ENCODE peak calls at places on chromosome 21, in four cellular contexts. W is A549, S is HCT116, Z is H9. G is an unnamed sample.
A peak's percentile ranks its signal among the peaks of the same experiment; 100 is the strongest.

GRCh38 chr21:30448514-30448913 is 8.4 kb downstream of the KRTAP15-1 start:
- DNase-seq in S (no peak), W (no peak), Z (no peak), G (no peak)

GRCh38 chr21:28150778-28151177 is 841.9 kb downstream of the LTN1 start:
- DNase-seq in S (no peak), Z (no peak), W (no peak), G (no peak)

GRCh38 chr21:39014751-39015150 is 168.5 kb downstream of the PSMG1 start:
- DNase-seq in Z (no peak), W (no peak), S (no peak), G (no peak)

GRCh38 chr21:31634993-31635392 is 24.5 kb upstream of the SOD1 start:
- DNase-seq in W (no peak), Z (no peak), S (no peak), G (no peak)

GRCh38 chr21:29121759-29122158 is 8.7 kb upstream of the MAP3K7CL start:
- DNase-seq in Z (no peak), W (no peak), S (no peak), G (no peak)

GRCh38 chr21:29436143-29436542 is 137.4 kb downstream of the BACH1 start:
- DNase-seq in W (no peak), Z (no peak), S (no peak), G (peak; percentile 20)

GRCh38 chr21:40143822-40144525 is 276.7 kb downstream of the PCP4 start:
- DNase-seq in Z (peak; percentile 49), W (no peak), S (peak; percentile 6), G (peak; percentile 50)

GRCh38 chr21:29145354-29145782 is 14.9 kb downstream of the MAP3K7CL start:
- DNase-seq in S (no peak), Z (no peak), W (peak; percentile 3), G (peak; percentile 69)

GRCh38 chr21:39630191-39630591 is 17.5 kb downstream of the B3GALT5 start:
- DNase-seq in W (peak; percentile 25), S (peak; percentile 68), Z (no peak), G (no peak)

GRCh38 chr21:17371470-17371869 is 141.4 kb upstream of the CXADR start:
- DNase-seq in W (no peak), Z (no peak), S (no peak), G (no peak)

GRCh38 chr21:29105218-29105617 is 25.2 kb upstream of the MAP3K7CL start:
- DNase-seq in W (no peak), Z (no peak), S (no peak), G (no peak)

GRCh38 chr21:25967566-25968438 is 202.8 kb downstream of the APP start:
- DNase-seq in W (no peak), S (no peak), Z (no peak), G (no peak)

GRCh38 chr21:26843912-26844257 is 1.3 kb downstream of the ADAMTS1 start:
- DNase-seq in S (no peak), W (no peak), Z (no peak), G (no peak)

GRCh38 chr21:36424592-36424991 is 39.4 kb downstream of the CHAF1B start:
- DNase-seq in Z (no peak), S (no peak), W (no peak), G (no peak)

GRCh38 chr21:24693779-24694178 is 913.5 kb downstream of the MRPL39 start:
- DNase-seq in S (no peak), W (no peak), Z (no peak), G (no peak)

GRCh38 chr21:15415541-15416261 is 314.1 kb upstream of the USP25 start:
- DNase-seq in S (no peak), Z (no peak), W (no peak), G (peak; percentile 49)

GRCh38 chr21:27225142-27225541 is 258.3 kb upstream of the ADAMTS5 start:
- DNase-seq in S (no peak), Z (no peak), W (no peak), G (no peak)

GRCh38 chr21:37849703-37850102 is 66.6 kb downstream of the KCNJ6 start:
- DNase-seq in W (no peak), S (no peak), Z (no peak), G (no peak)
- H3K27ac ChIP-seq in W (no peak overlapping the region), S (no peak overlapping the region), Z (no peak overlapping the region), G (no peak overlapping the region)

GRCh38 chr21:45418301-45419071 is 13.5 kb downstream of the COL18A1 start:
- DNase-seq in Z (no peak), S (no peak), W (no peak), G (no peak)
- H3K4me1 ChIP-seq in Z (peaks cover 6% of the 10 kb centered on the region), S (peaks cover 9% of the 10 kb centered on the region), W (peaks cover 32% of the 10 kb centered on the region), G (no peaks in the 10 kb centered on the region)

DNA sequence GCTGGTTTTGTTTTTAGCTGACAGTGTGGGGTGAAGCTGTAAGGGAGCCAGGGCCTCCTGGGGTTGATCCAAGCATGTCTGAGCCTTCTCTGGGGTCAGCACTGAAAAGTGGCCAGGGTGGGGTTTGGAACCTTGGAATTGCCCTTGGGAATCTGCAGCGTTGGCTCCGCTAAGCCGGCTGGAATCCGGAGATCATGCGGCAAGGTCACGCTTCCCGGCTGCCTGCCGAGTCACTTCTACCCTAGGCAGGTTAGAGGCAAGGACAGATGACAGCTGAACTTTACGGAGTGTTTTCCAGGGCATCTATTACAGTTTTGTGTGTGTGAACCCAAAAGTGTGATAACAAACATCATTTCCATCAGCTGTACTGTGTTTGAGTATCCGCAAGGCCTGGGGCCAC is 17.1 kb downstream of the ABCG1 start:
- DNase-seq in Z (no peak), S (no peak), W (no peak), G (no peak)
- H3K4me2 ChIP-seq in Z (no peak overlapping the region), S (no peak overlapping the region), W (no peak overlapping the region), G (no peak overlapping the region)

DNA sequence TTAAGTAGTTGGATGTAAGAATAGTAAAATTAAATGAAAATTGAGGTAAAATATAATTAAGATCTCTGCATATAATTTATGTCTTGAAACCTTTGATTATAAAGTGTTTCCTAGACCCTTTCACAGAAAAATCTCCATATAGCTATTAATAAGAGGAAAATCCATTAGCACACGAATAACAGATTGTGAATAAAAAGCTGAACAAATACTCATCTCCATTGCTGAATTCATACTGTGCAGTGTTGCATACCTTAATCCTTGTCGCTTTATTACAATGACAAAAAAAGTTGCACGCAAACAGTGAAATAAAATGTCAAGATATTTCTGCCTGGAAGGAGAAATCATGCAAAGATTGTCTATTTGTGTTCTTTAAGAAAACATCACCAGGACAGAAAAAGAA is 499.1 kb upstream of the TMPRSS15 start:
- DNase-seq in S (no peak), Z (no peak), W (no peak), G (no peak)
- H3K27ac ChIP-seq in S (no peak overlapping the region), Z (no peak overlapping the region), W (no peak overlapping the region), G (no peak overlapping the region)

GRCh38 chr21:41370840-41371697 is 9.2 kb downstream of the MX2 start:
- DNase-seq in S (no peak), W (no peak), Z (no peak), G (no peak)

GRCh38 chr21:41369105-41369914 is 7.5 kb downstream of the MX2 start:
- DNase-seq in W (no peak), Z (peak; percentile 80), S (no peak), G (peak; percentile 66)

GRCh38 chr21:41368361-41369104 is 6.7 kb downstream of the MX2 start:
- DNase-seq in Z (no peak), S (no peak), W (no peak), G (no peak)

GRCh38 chr21:41371698-41372030 is 9.8 kb downstream of the MX2 start:
- DNase-seq in S (no peak), W (no peak), Z (no peak), G (no peak)

DNA sequence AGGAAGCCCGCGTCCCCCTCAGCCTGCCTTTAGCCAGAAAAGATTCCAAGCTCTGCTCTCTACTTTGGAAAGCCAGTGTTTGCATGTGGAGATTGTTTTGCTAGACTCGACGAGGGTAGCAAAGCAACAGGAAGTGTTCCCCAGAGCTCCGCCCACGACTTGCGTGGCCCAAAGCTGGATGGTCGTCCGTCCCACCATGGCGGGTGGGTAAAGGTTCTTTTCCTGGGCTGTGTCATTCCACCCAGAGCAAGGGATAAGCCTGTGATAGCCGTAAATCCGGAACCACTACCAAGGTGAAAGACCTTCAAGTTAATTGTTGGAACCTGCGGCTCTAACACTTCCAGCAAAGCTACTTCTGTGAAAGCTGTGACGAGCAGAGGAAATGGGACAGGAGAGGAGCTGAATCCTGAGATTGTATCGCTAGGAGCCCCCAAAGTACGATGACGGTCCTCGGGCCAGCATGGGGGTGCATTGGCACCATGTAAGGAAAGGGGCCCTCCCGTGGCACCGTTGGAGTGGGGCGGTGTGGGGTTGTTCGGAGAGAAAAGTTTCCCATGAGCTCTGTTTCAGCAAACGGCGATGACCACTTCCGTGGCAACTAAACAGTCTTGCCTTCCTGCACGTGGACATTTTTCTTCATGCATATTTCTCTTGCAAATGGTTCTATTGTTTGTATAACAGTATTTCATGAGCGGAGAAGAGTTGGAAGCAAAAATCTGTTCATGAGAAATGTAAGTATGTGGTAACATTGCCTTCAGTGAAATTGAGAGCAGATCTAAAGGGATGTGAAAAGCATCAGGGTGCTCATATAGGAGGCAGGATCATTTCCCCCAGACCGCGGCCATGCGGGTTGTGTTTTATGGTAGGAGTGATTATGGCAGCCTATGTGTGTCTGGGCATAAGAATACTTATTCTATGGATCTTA is 8.3 kb downstream of the MX2 start:
- DNase-seq in Z (no peak), S (no peak), W (no peak), G (peak; percentile 75)
- H3K4me1 ChIP-seq in Z (no peaks in the 10 kb centered on the region), S (peaks cover 3% of the 10 kb centered on the region), W (peaks cover 12% of the 10 kb centered on the region), G (peaks cover 63% of the 10 kb centered on the region)

DNA sequence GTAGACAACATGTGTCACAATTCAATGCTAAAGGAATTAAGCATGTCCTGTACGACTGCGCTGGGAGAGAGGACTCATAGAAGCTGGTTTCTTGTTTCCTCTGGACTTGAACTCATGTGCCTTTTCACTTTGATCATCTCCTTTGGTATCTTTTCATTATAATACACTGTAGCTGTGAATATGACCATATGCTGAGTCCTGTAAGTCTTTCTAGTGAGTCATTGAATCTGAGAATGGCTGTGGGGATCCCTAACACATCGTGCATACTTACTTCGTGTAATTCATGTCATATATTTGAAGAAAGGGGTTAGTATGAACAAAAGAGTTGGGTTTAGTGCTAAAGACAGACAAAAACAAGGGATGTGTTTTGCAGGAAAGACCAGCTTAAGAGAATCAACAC is 148.1 kb upstream of the RUNX1 start:
- DNase-seq in Z (no peak), W (no peak), S (no peak), G (no peak)
- H3K4me2 ChIP-seq in Z (no peak overlapping the region), W (no peak overlapping the region), S (no peak overlapping the region), G (no peak overlapping the region)

GRCh38 chr21:46080171-46081021 is 17.5 kb upstream of the COL6A2 start:
- DNase-seq in S (no peak), Z (peak; percentile 33), W (no peak), G (no peak)

GRCh38 chr21:46081022-46081861 is 16.7 kb upstream of the COL6A2 start:
- DNase-seq in S (no peak), Z (peak; percentile 27), W (no peak), G (no peak)

GRCh38 chr21:46083271-46084040 is 14.5 kb upstream of the COL6A2 start:
- DNase-seq in S (no peak), Z (peak; percentile 28), W (no peak), G (no peak)

GRCh38 chr21:46082638-46083270 is 15.2 kb upstream of the COL6A2 start:
- DNase-seq in W (no peak), S (no peak), Z (peak; percentile 20), G (no peak)

GRCh38 chr21:46081862-46082637 is 15.9 kb upstream of the COL6A2 start:
- DNase-seq in W (no peak), Z (peak; percentile 16), S (no peak), G (no peak)
- H3K27ac ChIP-seq in W (no peak overlapping the region), Z (no peak overlapping the region), S (no peak overlapping the region), G (no peak overlapping the region)

GRCh38 chr21:43599728-43600127 is 59.6 kb downstream of the HSF2BP start:
- DNase-seq in W (no peak), Z (no peak), S (no peak), G (no peak)
- H3K4me1 ChIP-seq in W (peaks cover 72% of the 10 kb centered on the region), Z (no peaks in the 10 kb centered on the region), S (peaks cover 3% of the 10 kb centered on the region), G (no peaks in the 10 kb centered on the region)

G was measured in DND-41.